ENCODE peak calls at places on chromosomes 13 and 19, in five cellular contexts. U is GM12865, V is KG1, E is AML-193, O is posterior vena cava. N is an unnamed sample.
A peak's percentile ranks its signal among the peaks of the same experiment; 100 is the strongest.

GRCh38 chr13:44365008-44365407 is 8.6 kb upstream of the SERP2 start:
- DNase-seq in U (no peak), V (no peak), E (no peak), O (no peak), N (no peak)

GRCh38 chr19:29876414-29876813 is 64.6 kb downstream of the CCNE1 start:
- DNase-seq in U (no peak), V (no peak), E (no peak), O (peak; percentile 61), N (no peak)

GRCh38 chr13:20550799-20551198 is 16.2 kb upstream of the IFT88 start:
- DNase-seq in U (no peak), V (no peak), E (no peak), O (no peak), N (no peak)

GRCh38 chr13:89401209-89401810 is 1730.1 kb downstream of the SLITRK5 start:
- DNase-seq in U (no peak), V (no peak), E (peak; percentile 75), O (no peak), N (no peak)

GRCh38 chr13:112346173-112346898 is 29.8 kb upstream of the SPACA7 start:
- DNase-seq in U (no peak), V (no peak), E (no peak), O (peak; percentile 69), N (peak; percentile 58)

GRCh38 chr19:35565016-35565856 is 1.8 kb upstream of the ATP4A start:
- DNase-seq in U (no peak), V (no peak), E (no peak), O (no peak), N (no peak)

GRCh38 chr13:51882570-51883225 is 20.9 kb downstream of the CCDC70 start:
- DNase-seq in U (no peak), V (no peak), E (no peak), O (no peak), N (no peak)

GRCh38 chr19:1457031-1457739 is 7.3 kb downstream of the APC2 start:
- DNase-seq in U (no peak), V (no peak), E (no peak), O (no peak), N (peak; percentile 75)

GRCh38 chr13:113452942-113453901 is at the start of gene ADPRHL1:
- DNase-seq in U (no peak), V (no peak), E (no peak), O (peak; percentile 76), N (no peak)

GRCh38 chr13:94298346-94298745 is 181.1 kb downstream of the DCT start:
- DNase-seq in U (no peak), V (no peak), E (no peak), O (no peak), N (no peak)

GRCh38 chr19:11378319-11379189 is 4.1 kb downstream of the SWSAP1 start:
- DNase-seq in U (peak; percentile 56), V (no peak), E (peak; percentile 11), O (no peak), N (peak; percentile 77)